ENCODE peak calls at places on chromosomes 11 and 22, in ten cellular contexts. L is heart left ventricle; H is B cell; J is stimulated activated CD4-positive, alpha-beta T cell treated with anti-CD3 and anti-CD28 coated beads, Interleukin-15, amount 100 ng/mL, for 48 hours; K is GM04504; N is NB4; V is NCI-H526 treated with DMSO at 0.1 percent for 48 hours; E is dorsolateral prefrontal cortex; B is GM18507; W is neuronal stem cell. S is an unnamed sample.

GRCh38 chr11:125141178-125141577 is 23.4 kb upstream of the PKNOX2 start:
- DNase-seq in V (no peak), B (no peak), N (no peak), L (no peak), J (no peak), W (no peak), H (no peak), E (no peak), K (no peak), S (no peak)

GRCh38 chr11:22415481-22415880 is 77.3 kb downstream of the SLC17A6 start:
- DNase-seq in H (no peak), W (no peak), L (no peak), J (no peak), B (no peak), N (no peak), K (no peak), V (no peak), E (no peak), S (no peak)

GRCh38 chr11:44775366-44776356 is 48.9 kb downstream of the TSPAN18 start:
- DNase-seq in V (no peak), E (no peak), L (peak), J (peak), K (no peak), B (peak), W (peak), H (peak), N (peak), S (peak)

GRCh38 chr11:116958246-116958645 is 120.8 kb upstream of the APOA1 start:
- DNase-seq in J (no peak), H (no peak), L (no peak), N (no peak), W (no peak), B (no peak), K (no peak), E (no peak), V (no peak), S (no peak)

GRCh38 chr22:49620003-49620556 is 207.6 kb downstream of the BRD1 start:
- DNase-seq in W (no peak), N (no peak), V (no peak), L (no peak), E (no peak), B (no peak), H (no peak), K (no peak), J (no peak), S (no peak)

GRCh38 chr11:86800076-86800955 is at the start of gene PRSS23:
- DNase-seq in L (peak), V (peak), K (no peak), N (no peak), H (no peak), B (no peak), E (no peak), J (no peak), W (peak), S (peak)

GRCh38 chr11:69481393-69481844 is at the start of gene LINC01488:
- DNase-seq in H (no peak), L (no peak), K (no peak), E (peak), J (no peak), V (no peak), W (no peak), N (no peak), B (no peak), S (no peak)

GRCh38 chr11:32870676-32871075 is 21.9 kb upstream of the QSER1 start:
- DNase-seq in L (no peak), V (peak), H (no peak), N (peak), B (no peak), E (no peak), W (no peak), J (no peak), K (no peak), S (peak)

GRCh38 chr11:77035580-77035979 is 1.4 kb downstream of the B3GNT6 start:
- DNase-seq in E (no peak), H (no peak), V (no peak), L (no peak), N (no peak), K (no peak), W (no peak), B (no peak), J (no peak), S (no peak)

GRCh38 chr22:21646608-21647590 is 4.8 kb downstream of the SDF2L1 start:
- DNase-seq in H (peak), W (peak), V (peak), L (peak), J (peak), E (peak), B (no peak), K (peak), N (peak), S (peak)

GRCh38 chr11:75816561-75817239 is 1.7 kb downstream of the UVRAG start:
- DNase-seq in K (no peak), J (no peak), E (no peak), L (no peak), N (peak), B (no peak), H (no peak), W (no peak), V (peak), S (peak)

GRCh38 chr22:31977141-31977781 is 32.9 kb downstream of the YWHAH start:
- DNase-seq in L (peak), B (peak), V (peak), W (peak), J (peak), H (peak), N (peak), K (peak), E (no peak), S (peak)

GRCh38 chr11:116895053-116895757 is 57.8 kb upstream of the APOA1 start:
- DNase-seq in W (peak), H (peak), J (no peak), B (no peak), N (peak), E (no peak), L (no peak), V (no peak), K (no peak), S (no peak)

GRCh38 chr11:9858822-9859221 is 194.9 kb downstream of the SWAP70 start:
- DNase-seq in K (no peak), J (no peak), L (no peak), V (peak), B (no peak), N (peak), W (no peak), H (peak), E (no peak), S (no peak)

GRCh38 chr11:13923182-13923581 is 39.3 kb upstream of the SPON1 start:
- DNase-seq in H (no peak), E (no peak), B (no peak), K (no peak), W (no peak), N (peak), V (no peak), J (no peak), L (no peak), S (no peak)